ENCODE peak calls at places on chromosomes 4 and X, in seven cellular contexts. Z is activated CD8-positive, alpha-beta memory T cell treated with anti-CD3 and anti-CD28 coated beads for 4 hours; I is heart right ventricle; M is foreskin keratinocyte; U is stimulated activated CD8-positive, alpha-beta memory T cell treated with anti-CD3 and anti-CD28 coated beads, Interleukin-2, amount 100 ng/mL, for 48 hours; R is transverse colon; T is stimulated activated CD4-positive, alpha-beta T cell treated with anti-CD3 and anti-CD28 coated beads, Interleukin-4, amount 100 ng/mL, for 48 hours. O is an unnamed sample.

GRCh38 chr4:113146876-113147358 is 97.5 kb downstream of the ANK2 start:
- DNase-seq in Z (no peak), I (no peak), M (no peak), U (no peak), R (no peak), T (no peak), O (no peak)

GRCh38 chr4:154954117-154954516 is 173.0 kb downstream of the RBM46 start:
- DNase-seq in Z (no peak), I (no peak), M (no peak), U (no peak), R (no peak), T (no peak), O (no peak)

GRCh38 chrX:123860983-123861382 is 1.1 kb downstream of the XIAP start:
- DNase-seq in Z (no peak), I (no peak), M (no peak), U (no peak), R (no peak), T (no peak), O (no peak)

GRCh38 chrX:11189097-11189496 is 78.0 kb downstream of the HCCS start:
- DNase-seq in Z (no peak), I (no peak), M (peak; percentile 78), U (no peak), R (no peak), T (no peak), O (no peak)

GRCh38 chrX:54926978-54927377 is 6.4 kb downstream of the TRO start:
- DNase-seq in Z (no peak), I (no peak), M (no peak), U (no peak), R (no peak), T (no peak), O (no peak)

GRCh38 chr4:53234669-53235068 is 131.2 kb downstream of the SCFD2 start:
- DNase-seq in Z (no peak), I (no peak), M (peak; percentile 68), U (no peak), R (no peak), T (no peak), O (no peak)

GRCh38 chr4:89425023-89425422 is 117.4 kb upstream of the GPRIN3 start:
- DNase-seq in Z (no peak), I (no peak), M (no peak), U (no peak), R (no peak), T (no peak), O (no peak)

GRCh38 chrX:73215263-73215662 is 612 bp upstream of the NAP1L2 start:
- DNase-seq in Z (no peak), I (no peak), M (no peak), U (no peak), R (no peak), T (no peak), O (no peak)

GRCh38 chr4:53644607-53645006 is 53.3 kb upstream of the LNX1 start:
- DNase-seq in Z (no peak), I (no peak), M (peak; percentile 87), U (no peak), R (peak; percentile 88), T (no peak), O (peak; percentile 68)

GRCh38 chrX:103343105-103343504 is 13.1 kb downstream of the TCEAL7 start:
- DNase-seq in Z (no peak), I (peak; percentile 35), M (peak; percentile 18), U (no peak), R (peak; percentile 52), T (peak; percentile 6), O (peak; percentile 57)

GRCh38 chrX:154417157-154417556 is 5.8 kb downstream of the TAFAZZIN start:
- DNase-seq in Z (no peak), I (no peak), M (no peak), U (no peak), R (no peak), T (no peak), O (no peak)

GRCh38 chr4:183987529-183987946 is 82.4 kb downstream of the STOX2 start:
- DNase-seq in Z (no peak), I (peak; percentile 61), M (peak; percentile 97), U (no peak), R (peak; percentile 66), T (no peak), O (peak; percentile 86)

GRCh38 chr4:107760281-107760947 is 40.4 kb upstream of the PAPSS1 start:
- DNase-seq in Z (no peak), I (no peak), M (no peak), U (no peak), R (peak; percentile 67), T (no peak), O (no peak)

GRCh38 chrX:141314441-141314840 is 72.1 kb upstream of the SPANXC start:
- DNase-seq in Z (no peak), I (no peak), M (no peak), U (no peak), R (no peak), T (no peak), O (no peak)

GRCh38 chr4:42655921-42656735 is 777 bp downstream of the ATP8A1 start:
- DNase-seq in Z (peak; percentile 16), I (peak; percentile 39), M (no peak), U (no peak), R (peak; percentile 65), T (peak; percentile 29), O (peak; percentile 49)

GRCh38 chr4:2929469-2929868 is 33.7 kb downstream of the NOP14 start:
- DNase-seq in Z (no peak), I (no peak), M (no peak), U (no peak), R (no peak), T (no peak), O (no peak)

GRCh38 chr4:119490335-119490734 is 138.3 kb downstream of the PDE5A start:
- DNase-seq in Z (no peak), I (no peak), M (no peak), U (no peak), R (peak; percentile 10), T (no peak), O (no peak)

GRCh38 chr4:108205859-108206258 is 37.1 kb upstream of the LEF1 start:
- DNase-seq in Z (no peak), I (no peak), M (no peak), U (no peak), R (no peak), T (peak; percentile 6), O (no peak)

O was measured in ureter.